ENCODE peak calls at places on chromosomes 4 and X, in ten cellular contexts. One of them, this sample, is unnamed.
A peak's percentile ranks its signal among the peaks of the same experiment; 100 is the strongest.

GRCh38 chrX:150574824-150575409 is 6.5 kb downstream of the MTM1 start:
- DNase-seq in cardiac muscle cell: no peak
- DNase-seq in activated T-cell treated with anti-CD3 and anti-CD28 coated beads for 1 hour: no peak
- DNase-seq in M059J: no peak
- DNase-seq in HS-27A: no peak
- DNase-seq in NCI-H2081: no peak
- DNase-seq in kidney glomerular epithelial cell: no peak
- DNase-seq in CD8-positive, alpha-beta memory T cell: no peak
- DNase-seq in IMR-90: no peak
- DNase-seq in nucleus accumbens: no peak
- DNase-seq in this sample: no peak

GRCh38 chr4:31148990-31149389 is 428.8 kb downstream of the PCDH7 start:
- DNase-seq in cardiac muscle cell: no peak
- DNase-seq in activated T-cell treated with anti-CD3 and anti-CD28 coated beads for 1 hour: no peak
- DNase-seq in M059J: no peak
- DNase-seq in HS-27A: no peak
- DNase-seq in NCI-H2081: no peak
- DNase-seq in kidney glomerular epithelial cell: no peak
- DNase-seq in CD8-positive, alpha-beta memory T cell: no peak
- DNase-seq in IMR-90: no peak
- DNase-seq in nucleus accumbens: no peak
- DNase-seq in this sample: no peak

GRCh38 chr4:42610941-42611340 is 46.0 kb downstream of the ATP8A1 start:
- DNase-seq in cardiac muscle cell: peak; percentile 83
- DNase-seq in activated T-cell treated with anti-CD3 and anti-CD28 coated beads for 1 hour: no peak
- DNase-seq in M059J: no peak
- DNase-seq in HS-27A: no peak
- DNase-seq in NCI-H2081: no peak
- DNase-seq in kidney glomerular epithelial cell: no peak
- DNase-seq in CD8-positive, alpha-beta memory T cell: no peak
- DNase-seq in IMR-90: no peak
- DNase-seq in nucleus accumbens: no peak
- DNase-seq in this sample: no peak

GRCh38 chr4:128287159-128287870 is at the start of gene PGRMC2:
- DNase-seq in cardiac muscle cell: no peak
- DNase-seq in activated T-cell treated with anti-CD3 and anti-CD28 coated beads for 1 hour: no peak
- DNase-seq in M059J: peak; percentile 38
- DNase-seq in HS-27A: no peak
- DNase-seq in NCI-H2081: no peak
- DNase-seq in kidney glomerular epithelial cell: no peak
- DNase-seq in CD8-positive, alpha-beta memory T cell: no peak
- DNase-seq in IMR-90: peak; percentile 37
- DNase-seq in nucleus accumbens: no peak
- DNase-seq in this sample: no peak

GRCh38 chrX:10794203-10794630 is 173.8 kb upstream of the MID1 start:
- DNase-seq in cardiac muscle cell: no peak
- DNase-seq in activated T-cell treated with anti-CD3 and anti-CD28 coated beads for 1 hour: no peak
- DNase-seq in M059J: peak; percentile 21
- DNase-seq in HS-27A: no peak
- DNase-seq in NCI-H2081: no peak
- DNase-seq in kidney glomerular epithelial cell: no peak
- DNase-seq in CD8-positive, alpha-beta memory T cell: no peak
- DNase-seq in IMR-90: no peak
- DNase-seq in nucleus accumbens: no peak
- DNase-seq in this sample: no peak

GRCh38 chr4:139709660-139710059 is 44.0 kb downstream of the MGST2 start:
- DNase-seq in cardiac muscle cell: no peak
- DNase-seq in activated T-cell treated with anti-CD3 and anti-CD28 coated beads for 1 hour: no peak
- DNase-seq in M059J: no peak
- DNase-seq in HS-27A: no peak
- DNase-seq in NCI-H2081: no peak
- DNase-seq in kidney glomerular epithelial cell: no peak
- DNase-seq in CD8-positive, alpha-beta memory T cell: no peak
- DNase-seq in IMR-90: no peak
- DNase-seq in nucleus accumbens: no peak
- DNase-seq in this sample: no peak

GRCh38 chr4:40325406-40326019 is 9.6 kb upstream of the CHRNA9 start:
- DNase-seq in cardiac muscle cell: peak; percentile 67
- DNase-seq in activated T-cell treated with anti-CD3 and anti-CD28 coated beads for 1 hour: peak; percentile 36
- DNase-seq in M059J: peak; percentile 72
- DNase-seq in HS-27A: no peak
- DNase-seq in NCI-H2081: peak; percentile 82
- DNase-seq in kidney glomerular epithelial cell: peak; percentile 71
- DNase-seq in CD8-positive, alpha-beta memory T cell: peak; percentile 84
- DNase-seq in IMR-90: peak; percentile 72
- DNase-seq in nucleus accumbens: peak; percentile 5
- DNase-seq in this sample: peak; percentile 50

GRCh38 chr4:73573794-73574528 is 46.3 kb downstream of the RASSF6 start:
- DNase-seq in cardiac muscle cell: peak; percentile 86
- DNase-seq in activated T-cell treated with anti-CD3 and anti-CD28 coated beads for 1 hour: no peak
- DNase-seq in M059J: peak; percentile 67
- DNase-seq in HS-27A: peak; percentile 17
- DNase-seq in NCI-H2081: peak; percentile 78
- DNase-seq in kidney glomerular epithelial cell: peak; percentile 46
- DNase-seq in CD8-positive, alpha-beta memory T cell: no peak
- DNase-seq in IMR-90: peak; percentile 82
- DNase-seq in nucleus accumbens: no peak
- DNase-seq in this sample: peak; percentile 75

GRCh38 chrX:130555341-130555740 is 153.6 kb downstream of the RBMX2 start:
- DNase-seq in cardiac muscle cell: no peak
- DNase-seq in activated T-cell treated with anti-CD3 and anti-CD28 coated beads for 1 hour: no peak
- DNase-seq in M059J: no peak
- DNase-seq in HS-27A: no peak
- DNase-seq in NCI-H2081: no peak
- DNase-seq in kidney glomerular epithelial cell: no peak
- DNase-seq in CD8-positive, alpha-beta memory T cell: no peak
- DNase-seq in IMR-90: no peak
- DNase-seq in nucleus accumbens: no peak
- DNase-seq in this sample: no peak

GRCh38 chrX:15679246-15679645 is 14.6 kb upstream of the CLTRN start:
- DNase-seq in cardiac muscle cell: no peak
- DNase-seq in activated T-cell treated with anti-CD3 and anti-CD28 coated beads for 1 hour: no peak
- DNase-seq in M059J: no peak
- DNase-seq in HS-27A: no peak
- DNase-seq in NCI-H2081: no peak
- DNase-seq in kidney glomerular epithelial cell: no peak
- DNase-seq in CD8-positive, alpha-beta memory T cell: no peak
- DNase-seq in IMR-90: no peak
- DNase-seq in nucleus accumbens: no peak
- DNase-seq in this sample: no peak

GRCh38 chr4:146407669-146408084 is 114.1 kb downstream of the SLC10A7 start:
- DNase-seq in cardiac muscle cell: no peak
- DNase-seq in activated T-cell treated with anti-CD3 and anti-CD28 coated beads for 1 hour: no peak
- DNase-seq in M059J: peak; percentile 7
- DNase-seq in HS-27A: peak; percentile 5
- DNase-seq in NCI-H2081: no peak
- DNase-seq in kidney glomerular epithelial cell: no peak
- DNase-seq in CD8-positive, alpha-beta memory T cell: no peak
- DNase-seq in IMR-90: peak; percentile 29
- DNase-seq in nucleus accumbens: no peak
- DNase-seq in this sample: no peak

GRCh38 chrX:70479197-70479969 is 34.7 kb downstream of the DLG3 start:
- DNase-seq in cardiac muscle cell: no peak
- DNase-seq in activated T-cell treated with anti-CD3 and anti-CD28 coated beads for 1 hour: no peak
- DNase-seq in M059J: peak; percentile 90
- DNase-seq in HS-27A: no peak
- DNase-seq in NCI-H2081: no peak
- DNase-seq in kidney glomerular epithelial cell: peak; percentile 59
- DNase-seq in CD8-positive, alpha-beta memory T cell: no peak
- DNase-seq in IMR-90: peak; percentile 83
- DNase-seq in nucleus accumbens: no peak
- DNase-seq in this sample: peak; percentile 29

This sample was measured in AG04450.